ENCODE peak calls at places on chromosomes 16 and 17, in ten cellular contexts. Q, Y, V, N, K, S, Z, D, I and L are unnamed samples.

GRCh38 chr17:37410357-37410756 is 3.7 kb downstream of the TADA2A start:
- DNase-seq in Z (no peak), Q (no peak), V (no peak), N (no peak), I (no peak), K (no peak), S (no peak), Y (no peak), D (no peak), L (no peak)

GRCh38 chr17:45429338-45430005 is 3.2 kb downstream of the ARHGAP27 start:
- DNase-seq in I (no peak), Q (no peak), N (no peak), S (no peak), Z (no peak), Y (no peak), K (no peak), V (no peak), D (no peak), L (no peak)

GRCh38 chr16:4021070-4021779 is 95.0 kb downstream of the ADCY9 start:
- DNase-seq in Y (peak; percentile 46), Q (no peak), S (no peak), Z (no peak), V (no peak), K (no peak), D (no peak), N (no peak), I (no peak), L (no peak)

GRCh38 chr17:61388561-61389356 is 10.9 kb upstream of the TBX2 start:
- DNase-seq in Q (no peak), V (no peak), Z (no peak), S (no peak), N (no peak), I (no peak), D (no peak), K (no peak), Y (no peak), L (no peak)

GRCh38 chr17:6558932-6559752 is 2.8 kb upstream of the PITPNM3 start:
- DNase-seq in N (no peak), S (no peak), Y (peak; percentile 90), D (peak; percentile 63), K (no peak), V (no peak), Z (no peak), Q (no peak), I (peak; percentile 39), L (no peak)

GRCh38 chr17:74730491-74731346 is 6.3 kb upstream of the RAB37 start:
- DNase-seq in K (no peak), V (no peak), Z (no peak), D (no peak), Q (peak; percentile 79), Y (no peak), S (peak; percentile 60), N (no peak), I (no peak), L (no peak)

GRCh38 chr17:29205047-29205446 is 24.8 kb upstream of the MYO18A start:
- DNase-seq in Q (no peak), I (no peak), K (no peak), S (no peak), D (no peak), N (no peak), Y (no peak), V (no peak), Z (no peak), L (no peak)

GRCh38 chr17:4850236-4850635 is 17.1 kb downstream of the MINK1 start:
- DNase-seq in Q (no peak), I (no peak), V (no peak), S (no peak), Z (no peak), Y (no peak), N (no peak), K (no peak), D (no peak), L (no peak)

GRCh38 chr17:81478119-81478518 is 34.5 kb downstream of the ACTG1 start:
- DNase-seq in I (no peak), D (no peak), N (no peak), Q (no peak), Z (no peak), V (no peak), Y (no peak), K (no peak), S (no peak), L (no peak)

GRCh38 chr17:16926591-16927451 is 45.1 kb downstream of the TNFRSF13B start:
- DNase-seq in V (no peak), S (no peak), Q (no peak), K (no peak), N (no peak), Y (no peak), I (no peak), Z (no peak), D (no peak), L (no peak)

GRCh38 chr17:50868594-50868993 is 2.4 kb upstream of the TOB1 start:
- DNase-seq in Z (no peak), I (no peak), N (no peak), V (no peak), Y (peak; percentile 27), D (no peak), Q (no peak), K (no peak), S (no peak), L (no peak)

GRCh38 chr17:34797724-34798123 is 163.5 kb downstream of the CCT6B start:
- DNase-seq in N (peak; percentile 21), Z (peak; percentile 80), Y (no peak), V (peak; percentile 83), Q (no peak), K (peak; percentile 8), D (peak; percentile 26), I (peak; percentile 27), S (no peak), L (peak; percentile 69)

GRCh38 chr17:82338858-82339633 is 5.5 kb upstream of the SECTM1 start:
- DNase-seq in I (peak; percentile 80), Y (peak; percentile 54), Z (no peak), N (no peak), Q (no peak), K (peak; percentile 66), S (no peak), V (no peak), D (peak; percentile 70), L (peak; percentile 84)

GRCh38 chr17:28967240-28968135 is 16.2 kb upstream of the PHF12 start:
- DNase-seq in D (no peak), N (no peak), Q (no peak), Z (peak; percentile 30), I (no peak), Y (peak; percentile 55), K (peak; percentile 16), V (no peak), S (no peak), L (peak; percentile 50)

GRCh38 chr16:29811170-29811895 is 660 bp upstream of the PRRT2 start:
- DNase-seq in Y (peak; percentile 98), N (peak; percentile 96), Q (peak; percentile 62), S (peak; percentile 83), I (peak; percentile 98), Z (peak; percentile 95), K (peak; percentile 98), D (peak; percentile 99), V (peak; percentile 87), L (peak; percentile 99)

GRCh38 chr16:81527477-81528178 is 83.0 kb downstream of the CMIP start:
- DNase-seq in Z (no peak), V (no peak), D (no peak), S (no peak), N (no peak), I (no peak), Y (no peak), Q (no peak), K (no peak), L (no peak)

GRCh38 chr17:64398330-64398729 is 7.7 kb upstream of the PECAM1 start:
- DNase-seq in I (no peak), Y (no peak), Q (peak; percentile 20), K (no peak), S (no peak), V (no peak), D (no peak), N (no peak), Z (no peak), L (no peak)